ENCODE peak calls at places on chromosomes 4 and X, in eight cellular contexts. S is gastrocnemius medialis, D is lower leg skin, I is GM12878, C is testis, U is A549, B is suprapubic skin, E is heart left ventricle. W is an unnamed sample.

GRCh38 chr4:1109898-1110506 is 3.4 kb downstream of the RNF212 start:
- DNase-seq in S (no peak), D (no peak), I (no peak), C (no peak), U (peak), B (no peak), E (no peak), W (no peak)

GRCh38 chr4:70901607-70901983 is 574 bp upstream of the MOB1B start:
- DNase-seq in S (no peak), D (no peak), I (no peak), C (no peak), U (no peak), B (no peak), E (no peak), W (no peak)

GRCh38 chr4:150769235-150769634 is 187.3 kb downstream of the MAB21L2 start:
- DNase-seq in S (no peak), D (no peak), I (no peak), C (no peak), U (peak), B (no peak), E (no peak), W (no peak)

GRCh38 chr4:174278467-174278866 is 5.0 kb downstream of the FBXO8 start:
- DNase-seq in S (no peak), D (no peak), I (no peak), C (no peak), U (no peak), B (no peak), E (no peak), W (no peak)

GRCh38 chr4:41506071-41506470 is 31.9 kb upstream of the LIMCH1 start:
- DNase-seq in S (no peak), D (no peak), I (no peak), C (no peak), U (peak), B (no peak), E (no peak), W (no peak)

GRCh38 chrX:106692425-106693075 is 34.0 kb upstream of the RNF128 start:
- DNase-seq in S (no peak), D (no peak), I (no peak), C (no peak), U (no peak), B (no peak), E (no peak), W (no peak)

GRCh38 chr4:101020956-101021355 is 326.4 kb downstream of the PPP3CA start:
- DNase-seq in S (no peak), D (no peak), I (peak), C (no peak), U (no peak), B (no peak), E (no peak), W (no peak)

GRCh38 chrX:56928546-56928945 is 66.8 kb downstream of the SPIN3 start:
- DNase-seq in S (no peak), D (no peak), I (no peak), C (no peak), U (no peak), B (no peak), E (no peak), W (no peak)

GRCh38 chr4:11471613-11472012 is 42.9 kb upstream of the HS3ST1 start:
- DNase-seq in S (no peak), D (no peak), I (peak), C (no peak), U (no peak), B (no peak), E (peak), W (no peak)

GRCh38 chr4:161817822-161818412 is 345.9 kb downstream of the FSTL5 start:
- DNase-seq in S (no peak), D (no peak), I (no peak), C (no peak), U (no peak), B (no peak), E (no peak), W (no peak)

GRCh38 chrX:145549476-145549875 is 268.2 kb upstream of the SLITRK2 start:
- DNase-seq in S (no peak), D (no peak), I (no peak), C (no peak), U (no peak), B (no peak), E (no peak), W (no peak)

DNA sequence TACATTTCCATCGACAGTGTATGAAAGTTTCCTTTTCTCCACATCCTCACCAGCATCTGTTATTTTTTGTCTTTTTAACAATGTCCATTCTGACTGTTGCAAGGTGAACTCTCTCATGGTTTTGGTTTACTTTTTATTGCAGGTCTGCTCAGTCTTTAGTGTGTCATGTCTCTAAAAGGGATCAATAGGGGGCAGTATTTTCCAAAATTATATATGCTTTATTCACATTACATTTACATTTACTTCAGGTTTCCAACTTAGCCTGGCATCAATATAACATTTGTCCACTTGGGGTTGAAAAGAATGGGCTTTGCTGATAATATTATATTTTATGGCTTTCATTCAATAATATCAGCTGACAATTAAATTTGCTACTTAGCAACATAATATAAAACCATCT is 265.0 kb upstream of the SLITRK2 start:
- DNase-seq in S (no peak), D (no peak), I (no peak), C (no peak), U (no peak), B (no peak), E (no peak), W (no peak)
- TF ChIP-seq CTCF in S (no peak), D (no peak), I (no peak), C (no peak), U (no peak), B (no peak), E (no peak), W (no peak)

DNA sequence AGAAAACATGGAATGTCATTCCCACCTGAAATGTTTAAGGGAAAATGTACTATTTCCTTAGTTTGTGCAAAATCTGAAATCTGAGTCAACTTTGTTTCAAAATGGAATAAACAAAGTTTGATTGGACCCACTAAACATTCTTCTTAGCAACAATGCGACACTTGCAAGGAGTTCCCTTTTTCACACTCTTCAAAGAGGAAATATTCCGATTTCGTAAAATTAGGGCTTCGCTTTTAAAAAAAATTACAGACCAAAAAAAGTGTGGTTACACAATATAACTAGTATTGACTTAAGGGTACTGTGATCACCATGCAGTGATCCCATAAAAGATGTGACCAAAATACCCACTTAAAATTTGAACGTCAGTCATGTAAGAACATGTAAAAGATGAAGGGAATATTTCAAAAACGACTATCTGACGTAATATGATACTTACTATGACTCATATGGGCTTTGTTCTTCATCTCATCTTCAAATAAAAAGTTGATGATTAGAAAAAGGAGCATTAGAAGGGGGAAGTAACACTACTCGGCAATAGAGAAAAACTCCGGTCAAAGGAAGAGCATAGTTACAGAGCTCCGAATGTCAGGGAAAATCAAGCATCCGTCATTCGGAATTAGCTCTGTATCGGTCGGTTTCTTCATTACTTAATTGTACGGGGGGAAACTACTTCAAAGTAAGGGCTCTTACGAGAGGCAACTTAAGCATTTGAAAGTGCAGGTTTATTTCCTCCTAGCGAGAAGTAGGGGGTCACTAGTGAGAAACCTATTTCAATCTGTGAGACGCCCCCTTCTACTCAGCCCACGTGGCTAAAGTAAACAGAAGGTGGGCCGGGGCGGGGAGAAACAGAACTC is 1.4 kb upstream of the TET2 start:
- DNase-seq in S (no peak), D (no peak), I (no peak), C (no peak), U (no peak), B (no peak), E (no peak), W (no peak)
- TF ChIP-seq POLR2A in S (no peak), D (no peak), I (no peak), C (no peak), U (no peak), B (peak), E (no peak), W (peak)

GRCh38 chr4:145181091-145181501 is 707 bp upstream of the OTUD4 start:
- DNase-seq in S (no peak), D (no peak), I (no peak), C (no peak), U (no peak), B (no peak), E (no peak), W (no peak)

GRCh38 chr4:145180298-145181090 is at the start of gene OTUD4:
- DNase-seq in S (peak), D (peak), I (peak), C (peak), U (peak), B (peak), E (peak), W (peak)

GRCh38 chr4:145182212-145182611 is 1.8 kb upstream of the OTUD4 start:
- DNase-seq in S (no peak), D (no peak), I (no peak), C (no peak), U (no peak), B (no peak), E (no peak), W (no peak)

GRCh38 chr4:145183581-145183980 is 3.2 kb upstream of the OTUD4 start:
- DNase-seq in S (no peak), D (no peak), I (no peak), C (no peak), U (no peak), B (no peak), E (no peak), W (no peak)

GRCh38 chr4:145183023-145183422 is 2.6 kb upstream of the OTUD4 start:
- DNase-seq in S (peak), D (no peak), I (no peak), C (no peak), U (no peak), B (no peak), E (no peak), W (no peak)
- TF ChIP-seq CTCF in S (no peak), D (no peak), I (no peak), C (no peak), U (no peak), B (no peak), E (no peak), W (no peak)

GRCh38 chr4:127856485-127857447 is 23.9 kb upstream of the PLK4 start:
- DNase-seq in S (no peak), D (no peak), I (peak), C (no peak), U (no peak), B (no peak), E (no peak), W (no peak)
- TF ChIP-seq POLR2A in S (no peak), D (no peak), I (peak), C (no peak), U (no peak), B (no peak), E (no peak), W (no peak)

DNA sequence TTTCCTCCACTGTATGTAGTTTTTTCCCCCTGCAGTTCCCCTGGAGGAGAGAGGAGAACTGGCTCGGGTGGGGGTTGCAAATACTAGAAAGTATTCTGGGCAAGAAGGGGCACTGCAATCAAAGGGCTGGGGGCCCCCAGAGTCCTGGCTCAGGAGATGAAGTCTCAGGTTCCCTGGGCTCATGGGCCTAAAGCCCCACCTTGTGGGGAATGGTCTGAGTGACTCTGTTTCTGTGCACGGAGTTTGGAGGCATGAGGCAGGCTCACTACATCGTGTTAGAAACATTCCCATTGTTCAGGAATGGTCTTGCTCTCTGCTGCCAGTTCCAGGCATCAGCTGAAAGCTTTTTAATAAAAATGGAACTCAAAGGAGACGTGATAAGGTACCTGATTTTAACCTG is 122.5 kb downstream of the TMEM164 start:
- DNase-seq in S (no peak), D (no peak), I (no peak), C (no peak), U (no peak), B (no peak), E (no peak), W (no peak)
- TF ChIP-seq CTCF in S (no peak), D (no peak), I (no peak), C (no peak), U (peak), B (no peak), E (no peak), W (peak)

GRCh38 chrX:46327229-46328081 is 217.8 kb downstream of the ZNF674 start:
- DNase-seq in S (no peak), D (peak), I (no peak), C (peak), U (peak), B (no peak), E (peak), W (peak)

GRCh38 chrX:46325312-46325877 is 219.8 kb downstream of the ZNF674 start:
- DNase-seq in S (no peak), D (no peak), I (no peak), C (no peak), U (peak), B (no peak), E (no peak), W (no peak)

GRCh38 chrX:46328133-46328532 is 217.1 kb downstream of the ZNF674 start:
- DNase-seq in S (no peak), D (no peak), I (no peak), C (no peak), U (no peak), B (no peak), E (no peak), W (no peak)

GRCh38 chrX:46326161-46326560 is 219.1 kb downstream of the ZNF674 start:
- DNase-seq in S (no peak), D (no peak), I (no peak), C (no peak), U (no peak), B (no peak), E (no peak), W (no peak)

DNA sequence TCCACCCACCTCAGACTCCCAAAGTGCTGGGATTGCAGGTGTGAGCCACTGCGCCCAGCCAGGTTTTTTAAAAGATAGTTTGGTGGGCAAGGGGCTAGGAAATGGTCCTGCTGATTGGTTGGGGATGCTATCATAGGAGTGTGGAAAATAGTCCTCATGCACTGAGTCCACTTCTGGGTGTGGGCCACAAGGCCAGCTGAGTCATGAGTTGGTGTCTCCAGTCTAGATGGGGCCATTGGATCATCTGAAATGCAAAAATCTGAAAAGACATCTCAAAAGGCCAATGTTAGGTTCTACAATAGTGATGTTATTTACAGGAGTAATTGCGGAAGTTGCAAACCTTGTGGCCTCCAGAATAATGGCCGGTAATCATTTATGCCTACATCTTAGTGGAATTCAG is 221.1 kb downstream of the ZNF674 start:
- DNase-seq in S (no peak), D (no peak), I (no peak), C (no peak), U (no peak), B (no peak), E (no peak), W (no peak)
- TF ChIP-seq POLR2A in S (no peak), D (no peak), I (no peak), C (no peak), U (no peak), B (no peak), E (no peak), W (no peak)

W was measured in right lobe of liver.